ENCODE peak calls at places on chromosomes 6 and 20, in six cellular contexts. One of them, this sample, is unnamed.

GRCh38 chr20:48238781-48239180 is 453.5 kb upstream of the SULF2 start:
- DNase-seq in Ammon's horn: peak
- DNase-seq in mesenchymal stem cell: no peak
- DNase-seq in activated T-cell treated with anti-CD3 and anti-CD28 coated beads for 1 hour: no peak
- DNase-seq in AG08395: no peak
- DNase-seq in mucosa of gallbladder: no peak
- DNase-seq in this sample: no peak

GRCh38 chr6:74671558-74672025 is 534.3 kb downstream of the COL12A1 start:
- DNase-seq in mucosa of gallbladder: no peak
- DNase-seq in activated T-cell treated with anti-CD3 and anti-CD28 coated beads for 1 hour: no peak
- DNase-seq in mesenchymal stem cell: peak
- DNase-seq in Ammon's horn: no peak
- DNase-seq in AG08395: peak
- DNase-seq in this sample: no peak

GRCh38 chr6:144601221-144601620 is 316.1 kb downstream of the UTRN start:
- DNase-seq in mesenchymal stem cell: no peak
- DNase-seq in mucosa of gallbladder: no peak
- DNase-seq in Ammon's horn: no peak
- DNase-seq in AG08395: no peak
- DNase-seq in activated T-cell treated with anti-CD3 and anti-CD28 coated beads for 1 hour: no peak
- DNase-seq in this sample: no peak

GRCh38 chr6:35494161-35494563 is 2.7 kb downstream of the TEAD3 start:
- DNase-seq in activated T-cell treated with anti-CD3 and anti-CD28 coated beads for 1 hour: no peak
- DNase-seq in mucosa of gallbladder: no peak
- DNase-seq in mesenchymal stem cell: peak
- DNase-seq in Ammon's horn: peak
- DNase-seq in AG08395: peak
- DNase-seq in this sample: no peak

GRCh38 chr6:107820571-107821261 is 3.4 kb downstream of the SCML4 start:
- DNase-seq in AG08395: no peak
- DNase-seq in mesenchymal stem cell: no peak
- DNase-seq in activated T-cell treated with anti-CD3 and anti-CD28 coated beads for 1 hour: peak
- DNase-seq in mucosa of gallbladder: no peak
- DNase-seq in Ammon's horn: peak
- DNase-seq in this sample: no peak

GRCh38 chr6:32113386-32114352 is 4.5 kb upstream of the TNXB start:
- DNase-seq in Ammon's horn: peak
- DNase-seq in activated T-cell treated with anti-CD3 and anti-CD28 coated beads for 1 hour: no peak
- DNase-seq in mucosa of gallbladder: peak
- DNase-seq in mesenchymal stem cell: peak
- DNase-seq in AG08395: peak
- DNase-seq in this sample: no peak

GRCh38 chr6:3165631-3166534 is 8.5 kb upstream of the TUBB2A start:
- DNase-seq in mucosa of gallbladder: no peak
- DNase-seq in AG08395: no peak
- DNase-seq in activated T-cell treated with anti-CD3 and anti-CD28 coated beads for 1 hour: no peak
- DNase-seq in Ammon's horn: no peak
- DNase-seq in mesenchymal stem cell: peak
- DNase-seq in this sample: no peak

GRCh38 chr6:30171677-30172471 is 8.5 kb downstream of the TRIM15 start:
- DNase-seq in AG08395: no peak
- DNase-seq in Ammon's horn: no peak
- DNase-seq in mesenchymal stem cell: peak
- DNase-seq in activated T-cell treated with anti-CD3 and anti-CD28 coated beads for 1 hour: no peak
- DNase-seq in mucosa of gallbladder: no peak
- DNase-seq in this sample: peak

GRCh38 chr20:25484224-25484846 is 76.9 kb downstream of the GINS1 start:
- DNase-seq in Ammon's horn: peak
- DNase-seq in AG08395: no peak
- DNase-seq in mesenchymal stem cell: no peak
- DNase-seq in mucosa of gallbladder: no peak
- DNase-seq in activated T-cell treated with anti-CD3 and anti-CD28 coated beads for 1 hour: no peak
- DNase-seq in this sample: no peak

GRCh38 chr6:75382634-75382900 is 98.0 kb upstream of the TMEM30A start:
- DNase-seq in Ammon's horn: no peak
- DNase-seq in mesenchymal stem cell: no peak
- DNase-seq in mucosa of gallbladder: no peak
- DNase-seq in AG08395: no peak
- DNase-seq in activated T-cell treated with anti-CD3 and anti-CD28 coated beads for 1 hour: no peak
- DNase-seq in this sample: no peak

GRCh38 chr6:40734607-40735006 is 147.4 kb upstream of the LRFN2 start:
- DNase-seq in mucosa of gallbladder: no peak
- DNase-seq in AG08395: no peak
- DNase-seq in Ammon's horn: no peak
- DNase-seq in activated T-cell treated with anti-CD3 and anti-CD28 coated beads for 1 hour: no peak
- DNase-seq in mesenchymal stem cell: no peak
- DNase-seq in this sample: no peak

GRCh38 chr6:166724576-166724975 is 97.5 kb upstream of the RPS6KA2 start:
- DNase-seq in mucosa of gallbladder: no peak
- DNase-seq in mesenchymal stem cell: no peak
- DNase-seq in AG08395: no peak
- DNase-seq in activated T-cell treated with anti-CD3 and anti-CD28 coated beads for 1 hour: no peak
- DNase-seq in Ammon's horn: no peak
- DNase-seq in this sample: no peak

GRCh38 chr6:90689172-90689571 is 102.3 kb upstream of the MAP3K7 start:
- DNase-seq in mucosa of gallbladder: no peak
- DNase-seq in activated T-cell treated with anti-CD3 and anti-CD28 coated beads for 1 hour: no peak
- DNase-seq in mesenchymal stem cell: no peak
- DNase-seq in Ammon's horn: no peak
- DNase-seq in AG08395: no peak
- DNase-seq in this sample: no peak

GRCh38 chr6:21560249-21560648 is 33.3 kb upstream of the SOX4 start:
- DNase-seq in mesenchymal stem cell: no peak
- DNase-seq in activated T-cell treated with anti-CD3 and anti-CD28 coated beads for 1 hour: no peak
- DNase-seq in Ammon's horn: no peak
- DNase-seq in mucosa of gallbladder: no peak
- DNase-seq in AG08395: no peak
- DNase-seq in this sample: no peak

GRCh38 chr20:1964659-1965405 is 29.0 kb downstream of the PDYN start:
- DNase-seq in activated T-cell treated with anti-CD3 and anti-CD28 coated beads for 1 hour: no peak
- DNase-seq in Ammon's horn: no peak
- DNase-seq in AG08395: no peak
- DNase-seq in mucosa of gallbladder: no peak
- DNase-seq in mesenchymal stem cell: peak
- DNase-seq in this sample: no peak

GRCh38 chr6:167410510-167410909 is 85.6 kb downstream of the TTLL2 start:
- DNase-seq in Ammon's horn: no peak
- DNase-seq in AG08395: no peak
- DNase-seq in activated T-cell treated with anti-CD3 and anti-CD28 coated beads for 1 hour: no peak
- DNase-seq in mucosa of gallbladder: no peak
- DNase-seq in mesenchymal stem cell: no peak
- DNase-seq in this sample: no peak

GRCh38 chr6:98957440-98957839 is 9.7 kb upstream of the FBXL4 start:
- DNase-seq in mesenchymal stem cell: peak
- DNase-seq in Ammon's horn: no peak
- DNase-seq in activated T-cell treated with anti-CD3 and anti-CD28 coated beads for 1 hour: no peak
- DNase-seq in AG08395: peak
- DNase-seq in mucosa of gallbladder: peak
- DNase-seq in this sample: no peak

GRCh38 chr20:4607287-4607713 is 114.4 kb upstream of the PRND start:
- DNase-seq in activated T-cell treated with anti-CD3 and anti-CD28 coated beads for 1 hour: peak
- DNase-seq in Ammon's horn: peak
- DNase-seq in mucosa of gallbladder: peak
- DNase-seq in mesenchymal stem cell: peak
- DNase-seq in AG08395: peak
- DNase-seq in this sample: peak

GRCh38 chr6:81996414-81996813 is 243.9 kb upstream of the TENT5A start:
- DNase-seq in activated T-cell treated with anti-CD3 and anti-CD28 coated beads for 1 hour: no peak
- DNase-seq in AG08395: peak
- DNase-seq in mesenchymal stem cell: peak
- DNase-seq in Ammon's horn: no peak
- DNase-seq in mucosa of gallbladder: no peak
- DNase-seq in this sample: no peak

GRCh38 chr6:125201961-125202729 is 48.6 kb downstream of the TPD52L1 start:
- DNase-seq in Ammon's horn: no peak
- DNase-seq in activated T-cell treated with anti-CD3 and anti-CD28 coated beads for 1 hour: no peak
- DNase-seq in mucosa of gallbladder: peak
- DNase-seq in mesenchymal stem cell: peak
- DNase-seq in AG08395: peak
- DNase-seq in this sample: no peak

GRCh38 chr6:25637211-25637610 is 14.8 kb upstream of the SCGN start:
- DNase-seq in Ammon's horn: no peak
- DNase-seq in mesenchymal stem cell: no peak
- DNase-seq in mucosa of gallbladder: no peak
- DNase-seq in activated T-cell treated with anti-CD3 and anti-CD28 coated beads for 1 hour: no peak
- DNase-seq in AG08395: no peak
- DNase-seq in this sample: no peak

GRCh38 chr6:156780962-156781705 is 4.0 kb downstream of the ARID1B start:
- DNase-seq in AG08395: no peak
- DNase-seq in Ammon's horn: no peak
- DNase-seq in mucosa of gallbladder: no peak
- DNase-seq in activated T-cell treated with anti-CD3 and anti-CD28 coated beads for 1 hour: no peak
- DNase-seq in mesenchymal stem cell: peak
- DNase-seq in this sample: no peak

GRCh38 chr6:13992417-13993055 is 67.8 kb downstream of the RNF182 start:
- DNase-seq in activated T-cell treated with anti-CD3 and anti-CD28 coated beads for 1 hour: no peak
- DNase-seq in mesenchymal stem cell: peak
- DNase-seq in Ammon's horn: no peak
- DNase-seq in mucosa of gallbladder: no peak
- DNase-seq in AG08395: peak
- DNase-seq in this sample: no peak

GRCh38 chr6:2938004-2938631 is 33.2 kb downstream of the SERPINB6 start:
- DNase-seq in mucosa of gallbladder: no peak
- DNase-seq in AG08395: no peak
- DNase-seq in Ammon's horn: no peak
- DNase-seq in mesenchymal stem cell: no peak
- DNase-seq in activated T-cell treated with anti-CD3 and anti-CD28 coated beads for 1 hour: no peak
- DNase-seq in this sample: no peak

This sample was measured in OCI-LY7.